ENCODE peak calls at places on chromosomes 13 and 19, in six cellular contexts. One of them, this sample, is unnamed.

GRCh38 chr13:33723772-33724435 is 94.0 kb upstream of the RFC3 start:
- DNase-seq in adrenal gland: peak; percentile 79
- DNase-seq in PC-9: peak; percentile 47
- DNase-seq in hepatocyte: peak; percentile 89
- DNase-seq in pancreas: peak; percentile 64
- DNase-seq in CD8-positive, alpha-beta T cell: peak; percentile 69
- DNase-seq in this sample: peak; percentile 84

GRCh38 chr19:32519023-32519422 is 62.0 kb upstream of the PDCD5 start:
- DNase-seq in adrenal gland: no peak
- DNase-seq in PC-9: no peak
- DNase-seq in hepatocyte: no peak
- DNase-seq in pancreas: no peak
- DNase-seq in CD8-positive, alpha-beta T cell: no peak
- DNase-seq in this sample: no peak

GRCh38 chr13:110421696-110422395 is 114.8 kb downstream of the COL4A2 start:
- DNase-seq in adrenal gland: no peak
- DNase-seq in PC-9: no peak
- DNase-seq in hepatocyte: no peak
- DNase-seq in pancreas: no peak
- DNase-seq in CD8-positive, alpha-beta T cell: no peak
- DNase-seq in this sample: no peak

GRCh38 chr13:43303040-43303729 is 279.8 kb downstream of the DNAJC15 start:
- DNase-seq in adrenal gland: peak; percentile 76
- DNase-seq in PC-9: peak; percentile 39
- DNase-seq in hepatocyte: peak; percentile 83
- DNase-seq in pancreas: peak; percentile 63
- DNase-seq in CD8-positive, alpha-beta T cell: no peak
- DNase-seq in this sample: peak; percentile 22

GRCh38 chr19:57664269-57665127 is 4.2 kb upstream of the ZSCAN4 start:
- DNase-seq in adrenal gland: peak; percentile 70
- DNase-seq in PC-9: peak; percentile 49
- DNase-seq in hepatocyte: peak; percentile 78
- DNase-seq in pancreas: peak; percentile 11
- DNase-seq in CD8-positive, alpha-beta T cell: no peak
- DNase-seq in this sample: peak; percentile 47

GRCh38 chr19:17078920-17079709 is 3.5 kb downstream of the MYO9B start:
- DNase-seq in adrenal gland: no peak
- DNase-seq in PC-9: no peak
- DNase-seq in hepatocyte: no peak
- DNase-seq in pancreas: no peak
- DNase-seq in CD8-positive, alpha-beta T cell: no peak
- DNase-seq in this sample: no peak

GRCh38 chr13:53637971-53638547 is 609.4 kb downstream of the OLFM4 start:
- DNase-seq in adrenal gland: no peak
- DNase-seq in PC-9: no peak
- DNase-seq in hepatocyte: no peak
- DNase-seq in pancreas: no peak
- DNase-seq in CD8-positive, alpha-beta T cell: no peak
- DNase-seq in this sample: no peak

GRCh38 chr19:32231691-32232090 is 113.7 kb upstream of the ZNF507 start:
- DNase-seq in adrenal gland: no peak
- DNase-seq in PC-9: no peak
- DNase-seq in hepatocyte: no peak
- DNase-seq in pancreas: no peak
- DNase-seq in CD8-positive, alpha-beta T cell: no peak
- DNase-seq in this sample: no peak

GRCh38 chr19:28526042-28526441 is 686.9 kb downstream of the UQCRFS1 start:
- DNase-seq in adrenal gland: no peak
- DNase-seq in PC-9: no peak
- DNase-seq in hepatocyte: no peak
- DNase-seq in pancreas: no peak
- DNase-seq in CD8-positive, alpha-beta T cell: no peak
- DNase-seq in this sample: no peak

GRCh38 chr19:13887039-13887438 is 10.1 kb downstream of the NANOS3 start:
- DNase-seq in adrenal gland: no peak
- DNase-seq in PC-9: no peak
- DNase-seq in hepatocyte: no peak
- DNase-seq in pancreas: no peak
- DNase-seq in CD8-positive, alpha-beta T cell: no peak
- DNase-seq in this sample: peak; percentile 87

GRCh38 chr13:32117696-32118095 is 86.1 kb downstream of the FRY start:
- DNase-seq in adrenal gland: peak; percentile 81
- DNase-seq in PC-9: no peak
- DNase-seq in hepatocyte: no peak
- DNase-seq in pancreas: peak; percentile 80
- DNase-seq in CD8-positive, alpha-beta T cell: no peak
- DNase-seq in this sample: no peak

GRCh38 chr19:50534478-50534877 is 20.8 kb upstream of the ASPDH start:
- DNase-seq in adrenal gland: no peak
- DNase-seq in PC-9: no peak
- DNase-seq in hepatocyte: no peak
- DNase-seq in pancreas: no peak
- DNase-seq in CD8-positive, alpha-beta T cell: no peak
- DNase-seq in this sample: no peak

GRCh38 chr13:38401276-38401675 is 51.6 kb downstream of the UFM1 start:
- DNase-seq in adrenal gland: no peak
- DNase-seq in PC-9: no peak
- DNase-seq in hepatocyte: no peak
- DNase-seq in pancreas: no peak
- DNase-seq in CD8-positive, alpha-beta T cell: no peak
- DNase-seq in this sample: no peak

GRCh38 chr13:91112191-91112579 is 235.3 kb upstream of the MIR17HG start:
- DNase-seq in adrenal gland: no peak
- DNase-seq in PC-9: no peak
- DNase-seq in hepatocyte: no peak
- DNase-seq in pancreas: no peak
- DNase-seq in CD8-positive, alpha-beta T cell: no peak
- DNase-seq in this sample: no peak

GRCh38 chr13:41709511-41709910 is 251.4 kb downstream of the VWA8 start:
- DNase-seq in adrenal gland: no peak
- DNase-seq in PC-9: no peak
- DNase-seq in hepatocyte: no peak
- DNase-seq in pancreas: no peak
- DNase-seq in CD8-positive, alpha-beta T cell: no peak
- DNase-seq in this sample: no peak

GRCh38 chr13:41706189-41706588 is 248.8 kb downstream of the RGCC start:
- DNase-seq in adrenal gland: no peak
- DNase-seq in PC-9: no peak
- DNase-seq in hepatocyte: no peak
- DNase-seq in pancreas: no peak
- DNase-seq in CD8-positive, alpha-beta T cell: no peak
- DNase-seq in this sample: no peak

GRCh38 chr13:41708648-41709175 is 251.4 kb downstream of the RGCC start:
- DNase-seq in adrenal gland: no peak
- DNase-seq in PC-9: no peak
- DNase-seq in hepatocyte: no peak
- DNase-seq in pancreas: peak; percentile 9
- DNase-seq in CD8-positive, alpha-beta T cell: no peak
- DNase-seq in this sample: no peak

DNA sequence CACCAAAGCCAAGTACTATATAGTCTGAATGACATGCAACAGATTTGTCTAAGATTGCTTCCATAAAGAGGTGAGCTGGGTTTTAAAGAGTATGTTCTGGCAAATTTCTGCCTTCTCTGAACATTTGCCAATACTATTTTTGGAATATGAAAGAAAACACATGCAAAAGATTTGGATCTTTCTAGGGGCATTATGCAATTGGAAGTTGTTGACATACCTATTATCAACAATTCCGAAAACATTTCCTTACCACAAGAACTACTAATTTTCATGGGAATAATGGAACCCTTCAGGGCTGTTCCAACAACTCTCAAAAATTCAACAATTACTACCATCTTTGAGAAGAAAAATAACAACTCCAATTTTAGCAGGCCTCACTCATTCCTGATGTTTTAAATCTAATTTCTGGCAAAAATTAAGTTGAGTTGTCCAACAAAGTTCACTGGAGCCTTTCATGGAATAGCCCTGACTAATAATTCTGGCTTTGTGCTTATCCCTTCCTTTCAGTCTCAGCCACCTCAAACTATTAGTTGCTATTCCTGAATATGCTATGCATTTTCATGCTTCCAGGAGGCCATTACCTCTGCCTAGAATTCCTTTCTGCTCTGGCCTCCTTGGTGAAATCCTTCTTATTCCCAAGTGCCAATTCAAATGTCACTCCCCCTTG is 250.0 kb downstream of the RGCC start:
- DNase-seq in adrenal gland: no peak
- DNase-seq in PC-9: no peak
- DNase-seq in hepatocyte: no peak
- DNase-seq in pancreas: no peak
- DNase-seq in CD8-positive, alpha-beta T cell: no peak
- DNase-seq in this sample: no peak
- H3K27ac ChIP-seq in adrenal gland: no peak overlapping the region
- H3K27ac ChIP-seq in PC-9: no peak overlapping the region
- H3K27ac ChIP-seq in hepatocyte: no peak overlapping the region
- H3K27ac ChIP-seq in pancreas: peak overlapping the region; percentile 34
- H3K27ac ChIP-seq in CD8-positive, alpha-beta T cell: no peak overlapping the region
- H3K27ac ChIP-seq in this sample: no peak overlapping the region

DNA sequence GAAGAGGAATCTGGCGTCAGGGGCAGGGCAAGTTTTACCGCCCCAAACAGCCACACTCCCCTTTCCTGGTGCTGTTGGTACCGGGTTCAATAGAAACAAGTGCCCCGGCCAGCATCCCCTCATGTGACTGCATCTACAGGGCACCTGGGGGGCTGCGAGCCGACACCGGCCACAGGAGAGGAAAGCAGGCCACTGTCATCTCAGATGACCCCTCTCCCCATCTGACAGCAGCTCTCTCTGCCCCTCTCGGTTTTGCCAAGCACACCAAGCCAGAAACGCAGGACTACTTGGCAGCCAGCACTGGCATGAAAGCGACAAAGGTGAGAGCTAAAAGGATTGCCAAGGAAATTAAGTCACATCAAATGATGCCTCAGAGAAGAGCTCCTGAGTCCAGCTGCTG is 37.1 kb downstream of the MLLT1 start:
- DNase-seq in adrenal gland: no peak
- DNase-seq in PC-9: no peak
- DNase-seq in hepatocyte: no peak
- DNase-seq in pancreas: no peak
- DNase-seq in CD8-positive, alpha-beta T cell: no peak
- DNase-seq in this sample: no peak
- TF ChIP-seq CTCF in adrenal gland: no peak
- TF ChIP-seq CTCF in PC-9: no peak
- TF ChIP-seq CTCF in hepatocyte: no peak
- TF ChIP-seq CTCF in pancreas: no peak
- TF ChIP-seq CTCF in CD8-positive, alpha-beta T cell: no peak
- TF ChIP-seq CTCF in this sample: no peak

GRCh38 chr13:100529666-100530065 is 58.9 kb downstream of the GGACT start:
- DNase-seq in adrenal gland: no peak
- DNase-seq in PC-9: no peak
- DNase-seq in hepatocyte: no peak
- DNase-seq in pancreas: no peak
- DNase-seq in CD8-positive, alpha-beta T cell: peak; percentile 31
- DNase-seq in this sample: no peak

GRCh38 chr13:100528820-100529219 is 59.8 kb downstream of the GGACT start:
- DNase-seq in adrenal gland: peak; percentile 0
- DNase-seq in PC-9: no peak
- DNase-seq in hepatocyte: no peak
- DNase-seq in pancreas: no peak
- DNase-seq in CD8-positive, alpha-beta T cell: peak; percentile 37
- DNase-seq in this sample: no peak

GRCh38 chr13:100532090-100532766 is 56.4 kb downstream of the GGACT start:
- DNase-seq in adrenal gland: no peak
- DNase-seq in PC-9: no peak
- DNase-seq in hepatocyte: no peak
- DNase-seq in pancreas: peak; percentile 83
- DNase-seq in CD8-positive, alpha-beta T cell: peak; percentile 47
- DNase-seq in this sample: no peak

GRCh38 chr13:100532836-100533435 is 55.7 kb downstream of the GGACT start:
- DNase-seq in adrenal gland: no peak
- DNase-seq in PC-9: no peak
- DNase-seq in hepatocyte: no peak
- DNase-seq in pancreas: peak; percentile 21
- DNase-seq in CD8-positive, alpha-beta T cell: peak; percentile 36
- DNase-seq in this sample: no peak

DNA sequence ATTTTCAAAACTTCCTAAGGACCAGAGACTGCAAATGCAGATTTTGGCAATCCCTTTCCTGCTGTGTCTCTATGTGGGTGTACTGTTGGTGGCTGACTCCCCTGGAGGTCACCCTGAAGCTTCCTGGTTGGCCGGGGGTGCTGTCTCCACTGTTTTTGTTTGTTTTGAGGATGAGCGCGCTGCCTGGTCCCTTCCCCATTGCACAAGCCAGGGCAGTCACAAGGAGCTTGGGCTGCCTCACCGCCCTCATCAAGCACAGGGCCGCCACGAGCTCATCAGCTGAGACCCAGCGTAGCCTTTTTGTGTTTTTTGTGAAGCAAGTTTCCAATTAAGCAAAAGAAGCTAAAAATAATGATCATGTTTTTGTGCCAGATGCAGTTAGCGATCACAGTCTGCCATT is 57.9 kb downstream of the GGACT start:
- DNase-seq in adrenal gland: no peak
- DNase-seq in PC-9: no peak
- DNase-seq in hepatocyte: no peak
- DNase-seq in pancreas: no peak
- DNase-seq in CD8-positive, alpha-beta T cell: peak; percentile 17
- DNase-seq in this sample: no peak
- H3K27ac ChIP-seq in adrenal gland: no peak overlapping the region
- H3K27ac ChIP-seq in PC-9: no peak overlapping the region
- H3K27ac ChIP-seq in hepatocyte: no peak overlapping the region
- H3K27ac ChIP-seq in pancreas: no peak overlapping the region
- H3K27ac ChIP-seq in CD8-positive, alpha-beta T cell: no peak overlapping the region
- H3K27ac ChIP-seq in this sample: no peak overlapping the region

GRCh38 chr19:51708811-51709210 is 15.0 kb downstream of the HAS1 start:
- DNase-seq in adrenal gland: no peak
- DNase-seq in PC-9: no peak
- DNase-seq in hepatocyte: no peak
- DNase-seq in pancreas: no peak
- DNase-seq in CD8-positive, alpha-beta T cell: no peak
- DNase-seq in this sample: no peak
- TF ChIP-seq CTCF in adrenal gland: no peak
- TF ChIP-seq CTCF in PC-9: no peak
- TF ChIP-seq CTCF in hepatocyte: no peak
- TF ChIP-seq CTCF in pancreas: no peak
- TF ChIP-seq CTCF in CD8-positive, alpha-beta T cell: no peak
- TF ChIP-seq CTCF in this sample: no peak

GRCh38 chr13:79492313-79492798 is 11.4 kb downstream of the NDFIP2 start:
- DNase-seq in adrenal gland: no peak
- DNase-seq in PC-9: no peak
- DNase-seq in hepatocyte: no peak
- DNase-seq in pancreas: no peak
- DNase-seq in CD8-positive, alpha-beta T cell: no peak
- DNase-seq in this sample: no peak
- H3K27ac ChIP-seq in adrenal gland: peak overlapping the region; percentile 24
- H3K27ac ChIP-seq in PC-9: peak overlapping the region; percentile 3
- H3K27ac ChIP-seq in hepatocyte: peak overlapping the region; percentile 51
- H3K27ac ChIP-seq in pancreas: peak overlapping the region; percentile 23
- H3K27ac ChIP-seq in CD8-positive, alpha-beta T cell: no peak overlapping the region
- H3K27ac ChIP-seq in this sample: no peak overlapping the region

DNA sequence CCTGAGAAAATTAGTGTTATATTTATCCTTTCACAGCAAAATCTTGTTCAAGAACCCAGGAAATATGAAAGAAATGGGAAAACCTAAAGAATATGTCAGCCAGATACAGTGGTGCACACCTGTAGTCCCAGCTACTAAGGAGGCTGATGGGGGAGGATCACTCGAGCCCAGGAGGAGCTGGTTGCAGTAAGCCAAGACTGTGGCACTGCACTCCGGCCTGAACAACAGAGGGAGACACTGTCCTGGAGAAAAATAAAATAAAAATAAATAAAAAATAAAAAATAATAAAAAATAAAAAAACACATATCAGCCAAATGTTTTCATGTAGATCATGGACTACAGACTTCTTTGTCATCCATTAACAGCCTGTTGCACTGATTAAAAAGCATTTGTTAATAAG is 244.8 kb upstream of the KLHL1 start:
- DNase-seq in adrenal gland: no peak
- DNase-seq in PC-9: no peak
- DNase-seq in hepatocyte: no peak
- DNase-seq in pancreas: no peak
- DNase-seq in CD8-positive, alpha-beta T cell: no peak
- DNase-seq in this sample: no peak
- TF ChIP-seq CTCF in adrenal gland: no peak
- TF ChIP-seq CTCF in PC-9: no peak
- TF ChIP-seq CTCF in hepatocyte: peak; percentile 23
- TF ChIP-seq CTCF in pancreas: no peak
- TF ChIP-seq CTCF in CD8-positive, alpha-beta T cell: no peak
- TF ChIP-seq CTCF in this sample: no peak

This sample was measured in colonic mucosa.